ENCODE peak calls at places on chromosomes 13 and 19, in five cellular contexts. Y is NCI-H1930; K is left ventricle myocardium inferior; S is stimulated activated CD8-positive, alpha-beta memory T cell treated with anti-CD3 and anti-CD28 coated beads, Interleukin-7, amount 100 ng/mL, for 1 hour; O is NCI-H510A. X is an unnamed sample.

GRCh38 chr19:7923295-7924191 is 2.4 kb downstream of the CTXN1 start:
- DNase-seq in Y (no peak), K (no peak), S (no peak), O (no peak), X (no peak)

GRCh38 chr13:29987340-29987739 is 136.9 kb upstream of the UBL3 start:
- DNase-seq in K (no peak), S (no peak), Y (no peak), O (no peak), X (no peak)

GRCh38 chr13:41649659-41650058 is 192.3 kb downstream of the RGCC start:
- DNase-seq in O (no peak), K (no peak), Y (no peak), S (no peak), X (no peak)

GRCh38 chr19:17473041-17473440 is 2.7 kb downstream of the SLC27A1 start:
- DNase-seq in K (no peak), S (no peak), Y (no peak), O (no peak), X (no peak)

GRCh38 chr13:20983386-20983785 is 78.0 kb downstream of the LATS2 start:
- DNase-seq in O (no peak), S (no peak), K (no peak), Y (no peak), X (no peak)

GRCh38 chr13:23715762-23716235 is 145.6 kb downstream of the TNFRSF19 start:
- DNase-seq in Y (peak), K (no peak), O (no peak), S (no peak), X (no peak)

GRCh38 chr19:2015611-2015950 is at the start of gene BTBD2:
- DNase-seq in S (peak), K (no peak), Y (peak), O (peak), X (no peak)

GRCh38 chr19:38647368-38647965 is at the start of gene ACTN4:
- DNase-seq in O (peak), S (peak), Y (peak), K (peak), X (peak)

GRCh38 chr19:40600086-40600917 is 867 bp upstream of the LTBP4 start:
- DNase-seq in S (no peak), Y (no peak), K (peak), O (no peak), X (no peak)

GRCh38 chr13:108182652-108183051 is 32.7 kb downstream of the LIG4 start:
- DNase-seq in K (no peak), S (no peak), O (no peak), Y (no peak), X (no peak)